ENCODE peak calls at places on chromosome 6, in four cellular contexts. Q, C, N and W are unnamed samples.

GRCh38 chr6:80338201-80338836 is 231.8 kb downstream of the BCKDHB start:
- DNase-seq in Q (peak; percentile 29), C (peak; percentile 38), N (peak; percentile 88), W (no peak)

GRCh38 chr6:107179004-107179403 is 63.7 kb upstream of the BEND3 start:
- DNase-seq in Q (no peak), C (peak; percentile 22), N (no peak), W (no peak)

GRCh38 chr6:115947964-115948541 is 112.6 kb downstream of the FRK start:
- DNase-seq in Q (no peak), C (no peak), N (no peak), W (no peak)

GRCh38 chr6:145539831-145540230 is 195.5 kb downstream of the EPM2A start:
- DNase-seq in Q (peak; percentile 84), C (peak; percentile 18), N (no peak), W (no peak)

GRCh38 chr6:113920663-113921267 is 50.2 kb downstream of the HDAC2 start:
- DNase-seq in Q (no peak), C (no peak), N (no peak), W (no peak)

GRCh38 chr6:77383026-77383425 is 80.3 kb downstream of the HTR1B start:
- DNase-seq in Q (no peak), C (no peak), N (no peak), W (no peak)

GRCh38 chr6:77034161-77034560 is 429.1 kb downstream of the HTR1B start:
- DNase-seq in Q (peak; percentile 83), C (peak; percentile 83), N (peak; percentile 8), W (no peak)

GRCh38 chr6:593139-593906 is 63.6 kb downstream of the HUS1B start:
- DNase-seq in Q (peak; percentile 26), C (peak; percentile 80), N (peak; percentile 55), W (no peak)

GRCh38 chr6:117595099-117595923 is 7.0 kb downstream of the GOPC start:
- DNase-seq in Q (no peak), C (no peak), N (no peak), W (no peak)

GRCh38 chr6:20841806-20842205 is 307.5 kb downstream of the CDKAL1 start:
- DNase-seq in Q (no peak), C (no peak), N (no peak), W (no peak)

GRCh38 chr6:53892707-53893106 is 97.9 kb downstream of the LRRC1 start:
- DNase-seq in Q (no peak), C (no peak), N (no peak), W (no peak)

GRCh38 chr6:75065524-75065923 is 140.3 kb downstream of the COL12A1 start:
- DNase-seq in Q (no peak), C (peak; percentile 43), N (no peak), W (no peak)

GRCh38 chr6:54260025-54260424 is 48.2 kb upstream of the TINAG start:
- DNase-seq in Q (no peak), C (no peak), N (no peak), W (no peak)

GRCh38 chr6:87929843-87930288 is 117.8 kb upstream of the SPACA1 start:
- DNase-seq in Q (peak; percentile 67), C (peak; percentile 87), N (peak; percentile 83), W (peak; percentile 43)

GRCh38 chr6:24980507-24981384 is 45.0 kb upstream of the RIPOR2 start:
- DNase-seq in Q (peak; percentile 26), C (peak; percentile 61), N (no peak), W (no peak)

GRCh38 chr6:3147914-3148757 is 9.2 kb downstream of the TUBB2A start:
- DNase-seq in Q (no peak), C (no peak), N (no peak), W (no peak)
- TF ChIP-seq CTCF in Q (no peak), C (no peak), N (no peak), W (peak; percentile 7)

DNA sequence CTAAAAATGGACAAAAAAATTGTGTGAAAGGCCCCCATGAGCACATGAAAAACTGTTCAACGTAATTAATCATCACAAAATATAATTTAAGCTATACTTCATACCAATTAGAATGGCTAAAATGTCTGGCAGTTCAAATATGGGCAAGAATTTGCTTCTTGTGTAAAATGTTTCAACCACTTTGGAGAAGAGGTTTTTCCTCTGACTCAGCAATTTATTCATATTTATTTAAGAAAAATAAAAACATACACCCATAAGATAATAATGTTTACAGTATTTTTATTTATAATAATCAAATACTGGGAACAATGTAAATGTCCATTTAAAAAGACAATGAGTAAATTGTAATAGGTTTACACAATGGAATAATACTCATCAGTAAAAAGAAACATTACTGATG is 395.1 kb upstream of the KHDRBS2 start:
- DNase-seq in Q (no peak), C (no peak), N (no peak), W (no peak)
- TF ChIP-seq CTCF in Q (no peak), C (no peak), N (no peak), W (no peak)

GRCh38 chr6:100366419-100366818 is 98.3 kb downstream of the SIM1 start:
- DNase-seq in Q (peak; percentile 85), C (peak; percentile 59), N (no peak), W (no peak)

GRCh38 chr6:100363651-100364050 is 101.1 kb downstream of the SIM1 start:
- DNase-seq in Q (no peak), C (no peak), N (no peak), W (no peak)
- TF ChIP-seq CTCF in Q (no peak), C (no peak), N (no peak), W (no peak)

GRCh38 chr6:165702669-165703068 is 39.6 kb upstream of the PDE10A start:
- DNase-seq in Q (no peak), C (no peak), N (no peak), W (no peak)
- TF ChIP-seq CTCF in Q (no peak), C (no peak), N (no peak), W (no peak)